ENCODE peak calls at places on chromosomes 13 and 19, in five cellular contexts. One of them, this sample, is unnamed.

GRCh38 chr13:30299746-30300145 is 7.6 kb downstream of the KATNAL1 start:
- DNase-seq in B cell: no peak
- DNase-seq in pancreas: no peak
- DNase-seq in activated B cell treated with CpG ODN at 0.5 μM for 24 hours: no peak
- DNase-seq in uterus: no peak
- DNase-seq in this sample: no peak

GRCh38 chr19:45187421-45188100 is 9.0 kb downstream of the BLOC1S3 start:
- DNase-seq in B cell: peak; percentile 49
- DNase-seq in pancreas: no peak
- DNase-seq in activated B cell treated with CpG ODN at 0.5 μM for 24 hours: peak; percentile 27
- DNase-seq in uterus: no peak
- DNase-seq in this sample: no peak

GRCh38 chr19:1236566-1236965 is 1.2 kb downstream of the CBARP start:
- DNase-seq in B cell: no peak
- DNase-seq in pancreas: no peak
- DNase-seq in activated B cell treated with CpG ODN at 0.5 μM for 24 hours: no peak
- DNase-seq in uterus: no peak
- DNase-seq in this sample: no peak

GRCh38 chr19:53432088-53432661 is 391 bp downstream of the ZNF761 start:
- DNase-seq in B cell: no peak
- DNase-seq in pancreas: peak; percentile 51
- DNase-seq in activated B cell treated with CpG ODN at 0.5 μM for 24 hours: no peak
- DNase-seq in uterus: peak; percentile 34
- DNase-seq in this sample: no peak

GRCh38 chr13:49082653-49083536 is 107.2 kb downstream of the FNDC3A start:
- DNase-seq in B cell: no peak
- DNase-seq in pancreas: no peak
- DNase-seq in activated B cell treated with CpG ODN at 0.5 μM for 24 hours: no peak
- DNase-seq in uterus: no peak
- DNase-seq in this sample: no peak

GRCh38 chr13:113589961-113590339 is 5.4 kb downstream of the TFDP1 start:
- DNase-seq in B cell: no peak
- DNase-seq in pancreas: no peak
- DNase-seq in activated B cell treated with CpG ODN at 0.5 μM for 24 hours: no peak
- DNase-seq in uterus: peak; percentile 6
- DNase-seq in this sample: no peak

GRCh38 chr19:39038098-39038497 is 5.7 kb upstream of the FBXO27 start:
- DNase-seq in B cell: no peak
- DNase-seq in pancreas: peak; percentile 53
- DNase-seq in activated B cell treated with CpG ODN at 0.5 μM for 24 hours: no peak
- DNase-seq in uterus: peak; percentile 18
- DNase-seq in this sample: no peak

GRCh38 chr13:35978607-35979316 is 152.4 kb downstream of the DCLK1 start:
- DNase-seq in B cell: no peak
- DNase-seq in pancreas: no peak
- DNase-seq in activated B cell treated with CpG ODN at 0.5 μM for 24 hours: no peak
- DNase-seq in uterus: peak; percentile 31
- DNase-seq in this sample: no peak

GRCh38 chr13:95710313-95710712 is 33.4 kb downstream of the DNAJC3 start:
- DNase-seq in B cell: no peak
- DNase-seq in pancreas: no peak
- DNase-seq in activated B cell treated with CpG ODN at 0.5 μM for 24 hours: no peak
- DNase-seq in uterus: no peak
- DNase-seq in this sample: no peak

GRCh38 chr13:36552334-36552733 is 120.0 kb downstream of the CCNA1 start:
- DNase-seq in B cell: no peak
- DNase-seq in pancreas: no peak
- DNase-seq in activated B cell treated with CpG ODN at 0.5 μM for 24 hours: no peak
- DNase-seq in uterus: no peak
- DNase-seq in this sample: no peak

GRCh38 chr13:28532226-28533048 is 37.5 kb upstream of the FLT1 start:
- DNase-seq in B cell: no peak
- DNase-seq in pancreas: no peak
- DNase-seq in activated B cell treated with CpG ODN at 0.5 μM for 24 hours: peak; percentile 21
- DNase-seq in uterus: no peak
- DNase-seq in this sample: no peak

GRCh38 chr13:40644838-40645620 is 21.4 kb downstream of the FOXO1 start:
- DNase-seq in B cell: no peak
- DNase-seq in pancreas: no peak
- DNase-seq in activated B cell treated with CpG ODN at 0.5 μM for 24 hours: no peak
- DNase-seq in uterus: no peak
- DNase-seq in this sample: no peak

GRCh38 chr13:24203726-24204295 is 43.3 kb downstream of the SPATA13 start:
- DNase-seq in B cell: no peak
- DNase-seq in pancreas: no peak
- DNase-seq in activated B cell treated with CpG ODN at 0.5 μM for 24 hours: no peak
- DNase-seq in uterus: no peak
- DNase-seq in this sample: no peak

GRCh38 chr13:27339299-27339698 is 68.7 kb downstream of the RASL11A start:
- DNase-seq in B cell: peak; percentile 50
- DNase-seq in pancreas: no peak
- DNase-seq in activated B cell treated with CpG ODN at 0.5 μM for 24 hours: no peak
- DNase-seq in uterus: no peak
- DNase-seq in this sample: no peak

GRCh38 chr19:46818812-46819211 is 30.4 kb upstream of the SLC1A5 start:
- DNase-seq in B cell: no peak
- DNase-seq in pancreas: no peak
- DNase-seq in activated B cell treated with CpG ODN at 0.5 μM for 24 hours: no peak
- DNase-seq in uterus: no peak
- DNase-seq in this sample: no peak

GRCh38 chr13:99057310-99057975 is 79.6 kb upstream of the DOCK9 start:
- DNase-seq in B cell: no peak
- DNase-seq in pancreas: no peak
- DNase-seq in activated B cell treated with CpG ODN at 0.5 μM for 24 hours: no peak
- DNase-seq in uterus: no peak
- DNase-seq in this sample: no peak

GRCh38 chr13:82636119-82636518 is 1246.2 kb downstream of the SLITRK1 start:
- DNase-seq in B cell: no peak
- DNase-seq in pancreas: no peak
- DNase-seq in activated B cell treated with CpG ODN at 0.5 μM for 24 hours: no peak
- DNase-seq in uterus: no peak
- DNase-seq in this sample: no peak

GRCh38 chr13:40613192-40613818 is 53.1 kb downstream of the FOXO1 start:
- DNase-seq in B cell: peak; percentile 77
- DNase-seq in pancreas: no peak
- DNase-seq in activated B cell treated with CpG ODN at 0.5 μM for 24 hours: no peak
- DNase-seq in uterus: peak; percentile 41
- DNase-seq in this sample: peak; percentile 51

GRCh38 chr13:66665991-66666390 is 564.1 kb downstream of the PCDH9 start:
- DNase-seq in B cell: no peak
- DNase-seq in pancreas: no peak
- DNase-seq in activated B cell treated with CpG ODN at 0.5 μM for 24 hours: no peak
- DNase-seq in uterus: no peak
- DNase-seq in this sample: no peak

GRCh38 chr13:21898990-21899389 is 228.1 kb downstream of the FGF9 start:
- DNase-seq in B cell: no peak
- DNase-seq in pancreas: no peak
- DNase-seq in activated B cell treated with CpG ODN at 0.5 μM for 24 hours: no peak
- DNase-seq in uterus: no peak
- DNase-seq in this sample: no peak

GRCh38 chr13:111175372-111175771 is 60.3 kb downstream of the ARHGEF7 start:
- DNase-seq in B cell: no peak
- DNase-seq in pancreas: no peak
- DNase-seq in activated B cell treated with CpG ODN at 0.5 μM for 24 hours: no peak
- DNase-seq in uterus: no peak
- DNase-seq in this sample: no peak

GRCh38 chr19:48613024-48613851 is 1.6 kb downstream of the FAM83E start:
- DNase-seq in B cell: no peak
- DNase-seq in pancreas: peak; percentile 49
- DNase-seq in activated B cell treated with CpG ODN at 0.5 μM for 24 hours: no peak
- DNase-seq in uterus: no peak
- DNase-seq in this sample: no peak

GRCh38 chr19:39186391-39186790 is 10.4 kb upstream of the NCCRP1 start:
- DNase-seq in B cell: no peak
- DNase-seq in pancreas: no peak
- DNase-seq in activated B cell treated with CpG ODN at 0.5 μM for 24 hours: no peak
- DNase-seq in uterus: no peak
- DNase-seq in this sample: no peak

GRCh38 chr13:96036515-96036914 is 16.7 kb downstream of the UGGT2 start:
- DNase-seq in B cell: no peak
- DNase-seq in pancreas: no peak
- DNase-seq in activated B cell treated with CpG ODN at 0.5 μM for 24 hours: no peak
- DNase-seq in uterus: no peak
- DNase-seq in this sample: no peak

GRCh38 chr19:57558525-57558924 is 1.1 kb downstream of the ZNF550 start:
- DNase-seq in B cell: no peak
- DNase-seq in pancreas: no peak
- DNase-seq in activated B cell treated with CpG ODN at 0.5 μM for 24 hours: no peak
- DNase-seq in uterus: no peak
- DNase-seq in this sample: no peak
- TF ChIP-seq CTCF in B cell: no peak
- TF ChIP-seq CTCF in pancreas: no peak
- TF ChIP-seq CTCF in activated B cell treated with CpG ODN at 0.5 μM for 24 hours: no peak
- TF ChIP-seq CTCF in uterus: no peak
- TF ChIP-seq CTCF in this sample: no peak

GRCh38 chr13:75761373-75761772 is 125.2 kb downstream of the LMO7 start:
- DNase-seq in B cell: no peak
- DNase-seq in pancreas: no peak
- DNase-seq in activated B cell treated with CpG ODN at 0.5 μM for 24 hours: no peak
- DNase-seq in uterus: no peak
- DNase-seq in this sample: no peak

GRCh38 chr13:75762066-75762937 is 126.2 kb downstream of the LMO7 start:
- DNase-seq in B cell: no peak
- DNase-seq in pancreas: no peak
- DNase-seq in activated B cell treated with CpG ODN at 0.5 μM for 24 hours: no peak
- DNase-seq in uterus: no peak
- DNase-seq in this sample: no peak

GRCh38 chr13:75759531-75759930 is 123.4 kb downstream of the LMO7 start:
- DNase-seq in B cell: no peak
- DNase-seq in pancreas: no peak
- DNase-seq in activated B cell treated with CpG ODN at 0.5 μM for 24 hours: no peak
- DNase-seq in uterus: no peak
- DNase-seq in this sample: no peak

GRCh38 chr13:75762967-75763366 is 126.8 kb downstream of the LMO7 start:
- DNase-seq in B cell: no peak
- DNase-seq in pancreas: no peak
- DNase-seq in activated B cell treated with CpG ODN at 0.5 μM for 24 hours: no peak
- DNase-seq in uterus: no peak
- DNase-seq in this sample: no peak

DNA sequence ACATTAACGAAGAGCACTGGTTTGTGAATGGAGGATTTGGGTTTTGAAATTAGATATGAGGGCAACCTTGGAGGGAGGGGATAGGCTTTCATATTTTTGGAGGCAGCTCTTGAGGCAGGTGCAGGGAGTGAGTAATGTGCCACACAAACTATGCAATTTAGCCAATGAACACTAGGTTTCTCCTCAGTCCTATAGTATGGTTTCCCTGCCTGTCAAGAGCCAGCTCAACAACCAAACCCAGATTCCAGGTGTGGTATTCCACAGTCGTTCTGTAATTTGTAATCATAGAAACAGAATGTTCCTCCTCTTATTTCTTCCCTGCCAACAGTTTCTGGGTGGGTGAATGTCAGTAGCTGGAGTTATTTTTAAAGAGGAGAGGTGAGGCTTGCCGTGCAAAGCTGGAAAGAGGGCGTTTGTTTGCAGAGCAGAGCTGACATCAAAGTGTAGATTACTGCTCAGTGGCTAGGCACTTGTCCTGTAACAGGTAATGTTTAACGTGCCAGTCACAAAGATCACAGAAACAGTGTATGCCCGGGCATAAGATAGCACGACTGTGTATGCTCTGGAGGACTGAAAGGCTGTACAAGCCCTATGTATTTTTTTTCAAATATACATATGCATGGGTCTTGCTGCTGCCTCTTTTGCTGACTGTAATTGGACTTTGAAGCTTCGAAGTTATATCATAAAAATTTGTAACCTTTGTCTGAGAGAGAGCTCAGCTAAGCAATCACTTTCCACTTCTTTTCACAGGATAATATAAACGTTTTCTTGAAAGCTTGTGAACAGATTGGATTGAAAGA is 124.3 kb downstream of the LMO7 start:
- DNase-seq in B cell: no peak
- DNase-seq in pancreas: peak; percentile 41
- DNase-seq in activated B cell treated with CpG ODN at 0.5 μM for 24 hours: no peak
- DNase-seq in uterus: no peak
- DNase-seq in this sample: no peak
- TF ChIP-seq CTCF in B cell: no peak
- TF ChIP-seq CTCF in pancreas: no peak
- TF ChIP-seq CTCF in activated B cell treated with CpG ODN at 0.5 μM for 24 hours: no peak
- TF ChIP-seq CTCF in uterus: no peak
- TF ChIP-seq CTCF in this sample: no peak

GRCh38 chr19:2416321-2417097 is 10.9 kb downstream of the TIMM13 start:
- DNase-seq in B cell: no peak
- DNase-seq in pancreas: no peak
- DNase-seq in activated B cell treated with CpG ODN at 0.5 μM for 24 hours: no peak
- DNase-seq in uterus: no peak
- DNase-seq in this sample: no peak

GRCh38 chr19:2415973-2416319 is 11.4 kb downstream of the TIMM13 start:
- DNase-seq in B cell: no peak
- DNase-seq in pancreas: no peak
- DNase-seq in activated B cell treated with CpG ODN at 0.5 μM for 24 hours: no peak
- DNase-seq in uterus: no peak
- DNase-seq in this sample: no peak

GRCh38 chr19:2419754-2420153 is 7.6 kb downstream of the TIMM13 start:
- DNase-seq in B cell: no peak
- DNase-seq in pancreas: no peak
- DNase-seq in activated B cell treated with CpG ODN at 0.5 μM for 24 hours: no peak
- DNase-seq in uterus: no peak
- DNase-seq in this sample: no peak

GRCh38 chr19:2415281-2415972 is 12.0 kb downstream of the TIMM13 start:
- DNase-seq in B cell: no peak
- DNase-seq in pancreas: no peak
- DNase-seq in activated B cell treated with CpG ODN at 0.5 μM for 24 hours: no peak
- DNase-seq in uterus: no peak
- DNase-seq in this sample: no peak

GRCh38 chr19:2417881-2418406 is 9.4 kb downstream of the TIMM13 start:
- DNase-seq in B cell: no peak
- DNase-seq in pancreas: no peak
- DNase-seq in activated B cell treated with CpG ODN at 0.5 μM for 24 hours: no peak
- DNase-seq in uterus: no peak
- DNase-seq in this sample: no peak
- TF ChIP-seq CTCF in B cell: no peak
- TF ChIP-seq CTCF in pancreas: no peak
- TF ChIP-seq CTCF in activated B cell treated with CpG ODN at 0.5 μM for 24 hours: no peak
- TF ChIP-seq CTCF in uterus: no peak
- TF ChIP-seq CTCF in this sample: no peak

DNA sequence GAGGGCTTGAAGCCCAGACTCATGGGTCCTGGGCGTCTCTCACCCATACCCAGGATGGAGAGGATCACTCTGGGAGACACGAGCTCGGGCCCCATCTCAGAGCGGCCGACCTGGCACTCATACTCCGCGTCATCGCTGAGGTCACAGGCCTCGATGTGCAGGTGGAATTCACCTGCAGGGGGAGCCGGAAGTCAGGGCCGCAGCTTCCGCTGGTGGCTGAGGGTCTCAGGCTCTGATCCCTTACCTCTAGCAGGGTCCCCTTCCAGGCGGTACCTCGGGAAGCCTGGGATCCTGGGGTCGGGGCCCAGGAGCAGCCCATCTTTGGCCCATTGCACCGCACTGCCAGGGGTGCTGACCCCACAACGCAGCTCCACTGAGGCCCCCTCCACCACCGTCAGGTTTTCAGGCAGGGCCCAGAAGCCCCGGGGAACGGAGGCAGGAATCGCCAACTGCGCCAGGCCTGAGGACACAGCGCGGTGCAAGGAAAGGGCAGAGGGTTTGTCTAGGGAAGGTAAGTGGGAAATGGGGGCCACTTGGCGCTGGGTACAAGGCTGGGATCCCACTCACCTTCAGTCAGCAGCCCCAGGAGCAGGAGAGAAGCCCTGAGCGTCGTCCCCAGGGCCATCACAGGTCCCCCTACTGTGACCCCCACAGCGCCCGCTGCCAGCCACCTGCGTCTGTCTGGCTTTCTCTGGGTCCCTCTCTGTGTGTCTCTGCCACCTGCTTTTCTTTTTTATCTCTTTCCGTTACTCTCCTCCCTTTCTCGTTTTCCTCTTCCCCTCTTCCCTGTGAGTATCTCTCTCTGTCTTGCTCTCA is 883 bp downstream of the NPHS1 start:
- DNase-seq in B cell: no peak
- DNase-seq in pancreas: peak; percentile 77
- DNase-seq in activated B cell treated with CpG ODN at 0.5 μM for 24 hours: no peak
- DNase-seq in uterus: no peak
- DNase-seq in this sample: no peak
- TF ChIP-seq CTCF in B cell: no peak
- TF ChIP-seq CTCF in pancreas: peak; percentile 23
- TF ChIP-seq CTCF in activated B cell treated with CpG ODN at 0.5 μM for 24 hours: no peak
- TF ChIP-seq CTCF in uterus: no peak
- TF ChIP-seq CTCF in this sample: no peak